ENCODE peak calls at places on chromosomes 3 and 15, in ten cellular contexts. J, Z, Q, Y, N, L, G, O, H and D are unnamed samples.

GRCh38 chr3:187291001-187291511 is 481 bp downstream of the MASP1 start:
- DNase-seq in Z (peak; percentile 82), Q (no peak), J (peak; percentile 53), H (no peak), O (no peak), L (peak; percentile 8), G (peak; percentile 34), Y (no peak), N (peak; percentile 87), D (no peak)

GRCh38 chr15:58598829-58599210 is 150.7 kb downstream of the ADAM10 start:
- DNase-seq in G (no peak), L (no peak), H (no peak), J (no peak), O (no peak), N (no peak), Q (no peak), Y (no peak), Z (no peak), D (no peak)

GRCh38 chr15:90205050-90205848 is 4.1 kb downstream of the SEMA4B start:
- DNase-seq in G (no peak), O (no peak), Q (no peak), J (no peak), Y (no peak), H (no peak), Z (no peak), N (no peak), L (no peak), D (no peak)

GRCh38 chr3:173501941-173502489 is 104.5 kb downstream of the NLGN1 start:
- DNase-seq in L (no peak), J (peak; percentile 28), O (no peak), Y (no peak), N (peak; percentile 51), G (no peak), H (no peak), Z (peak; percentile 57), Q (peak; percentile 4), D (no peak)

GRCh38 chr3:191388823-191389222 is 58.5 kb upstream of the UTS2B start:
- DNase-seq in N (no peak), Y (no peak), Z (peak; percentile 38), Q (no peak), H (no peak), L (no peak), J (no peak), O (no peak), G (no peak), D (no peak)

GRCh38 chr3:172711457-172711800 is 562 bp upstream of the NCEH1 start:
- DNase-seq in L (no peak), G (no peak), N (no peak), O (peak; percentile 21), Z (no peak), Y (no peak), Q (no peak), H (no peak), J (no peak), D (no peak)

GRCh38 chr3:101695779-101696372 is 9.4 kb upstream of the RPL24 start:
- DNase-seq in J (peak; percentile 68), Y (peak; percentile 42), H (no peak), G (no peak), L (peak; percentile 77), O (no peak), N (peak; percentile 68), Q (peak; percentile 25), Z (peak; percentile 62), D (no peak)

GRCh38 chr3:68479779-68480178 is 452.6 kb downstream of the TAFA4 start:
- DNase-seq in Y (no peak), J (no peak), G (no peak), N (no peak), H (no peak), Q (no peak), O (no peak), Z (no peak), L (no peak), D (no peak)

GRCh38 chr15:92166029-92166428 is 227.7 kb upstream of the ST8SIA2 start:
- DNase-seq in G (no peak), N (no peak), O (no peak), L (no peak), H (no peak), J (no peak), Z (no peak), Q (no peak), Y (no peak), D (no peak)

GRCh38 chr15:82699726-82700125 is 9.9 kb downstream of the AP3B2 start:
- DNase-seq in Y (no peak), L (peak; percentile 33), Q (no peak), O (no peak), Z (peak; percentile 7), H (no peak), J (no peak), G (no peak), N (peak; percentile 4), D (no peak)

GRCh38 chr3:168094580-168094876 is 1.2 kb downstream of the GOLIM4 start:
- DNase-seq in L (no peak), O (no peak), J (no peak), H (no peak), Q (no peak), G (no peak), N (no peak), Y (no peak), Z (no peak), D (no peak)

GRCh38 chr3:195806211-195806915 is 5.4 kb downstream of the MUC4 start:
- DNase-seq in N (peak; percentile 8), Q (no peak), G (no peak), J (no peak), H (no peak), Y (no peak), L (no peak), O (no peak), Z (no peak), D (peak; percentile 42)

GRCh38 chr15:100919481-100920405 is 586 bp downstream of the LRRK1 start:
- DNase-seq in Z (peak; percentile 69), G (no peak), L (no peak), Q (no peak), O (peak; percentile 60), N (peak; percentile 48), Y (peak; percentile 35), H (no peak), J (peak; percentile 20), D (no peak)

GRCh38 chr15:40458495-40459371 is 12.1 kb upstream of the CHST14 start:
- DNase-seq in J (no peak), G (no peak), N (no peak), O (no peak), Y (no peak), Z (no peak), L (no peak), Q (no peak), H (no peak), D (no peak)

GRCh38 chr15:63826513-63826912 is 7.2 kb downstream of the HERC1 start:
- DNase-seq in G (peak; percentile 16), Y (no peak), Q (no peak), O (no peak), N (peak; percentile 64), J (peak; percentile 13), Z (peak; percentile 56), L (no peak), H (no peak), D (no peak)

GRCh38 chr3:32630266-32630665 is 54.7 kb upstream of the CNOT10 start:
- DNase-seq in O (no peak), J (no peak), H (no peak), Q (no peak), G (no peak), N (no peak), Z (peak; percentile 52), Y (no peak), L (no peak), D (no peak)

GRCh38 chr3:13648060-13648743 is 99.3 kb downstream of the FBLN2 start:
- DNase-seq in H (peak; percentile 66), Z (peak; percentile 89), G (peak; percentile 97), J (peak; percentile 82), N (peak; percentile 78), O (peak; percentile 90), Y (peak; percentile 73), L (peak; percentile 78), Q (peak; percentile 46), D (peak; percentile 18)

GRCh38 chr3:48980295-48980694 is 9.7 kb upstream of the P4HTM start:
- DNase-seq in O (no peak), N (no peak), Q (no peak), Y (no peak), J (no peak), G (no peak), H (no peak), L (no peak), Z (no peak), D (no peak)

GRCh38 chr3:46864051-46864881 is 1.0 kb upstream of the MYL3 start:
- DNase-seq in Y (no peak), L (no peak), H (no peak), G (no peak), Q (no peak), O (no peak), N (no peak), Z (no peak), J (no peak), D (no peak)

GRCh38 chr3:165892565-165892964 is 55.3 kb upstream of the BCHE start:
- DNase-seq in Z (no peak), G (no peak), L (no peak), Y (no peak), O (no peak), H (no peak), J (no peak), Q (no peak), N (no peak), D (no peak)

GRCh38 chr3:59771760-59772159 is 721.9 kb upstream of the CFAP20DC start:
- DNase-seq in Q (peak; percentile 68), N (peak; percentile 95), L (peak; percentile 16), Y (peak; percentile 11), Z (peak; percentile 91), H (no peak), J (peak; percentile 88), G (peak; percentile 62), O (no peak), D (no peak)

GRCh38 chr15:31325432-31325975 is 1.1 kb upstream of the KLF13 start:
- DNase-seq in L (no peak), Z (peak; percentile 58), H (peak; percentile 15), Y (peak; percentile 50), O (peak; percentile 63), Q (no peak), G (peak; percentile 43), J (no peak), N (no peak), D (no peak)

GRCh38 chr3:190260301-190260700 is 61.9 kb downstream of the CLDN1 start:
- DNase-seq in Q (no peak), L (no peak), Y (no peak), O (no peak), Z (no peak), J (peak; percentile 20), N (no peak), G (no peak), H (no peak), D (no peak)

GRCh38 chr15:64837502-64837901 is 4.2 kb upstream of the PLEKHO2 start:
- DNase-seq in N (no peak), G (no peak), Z (no peak), L (no peak), Y (peak; percentile 35), Q (no peak), J (no peak), O (no peak), H (no peak), D (no peak)

GRCh38 chr15:69031013-69032001 is 16.8 kb downstream of the NOX5 start:
- DNase-seq in Y (peak; percentile 53), L (no peak), Z (peak; percentile 76), N (peak; percentile 39), O (peak; percentile 59), J (peak; percentile 27), G (no peak), H (no peak), Q (no peak), D (no peak)

GRCh38 chr3:177705976-177706866 is 508.9 kb upstream of the TBL1XR1 start:
- DNase-seq in N (no peak), Y (no peak), Z (no peak), O (no peak), Q (no peak), J (peak; percentile 39), G (no peak), H (no peak), L (no peak), D (no peak)

GRCh38 chr3:50585919-50586762 is 16.8 kb downstream of the HEMK1 start:
- DNase-seq in Z (no peak), O (peak; percentile 60), H (no peak), Y (peak; percentile 74), Q (no peak), J (no peak), N (no peak), G (no peak), L (no peak), D (no peak)

GRCh38 chr15:28934645-28935044 is 48.9 kb downstream of the APBA2 start:
- DNase-seq in L (no peak), H (no peak), J (no peak), Q (no peak), Y (no peak), G (no peak), N (no peak), Z (no peak), O (no peak), D (no peak)